ENCODE peak calls at places on chromosomes 6 and 20, in seven cellular contexts. One of them, this sample, is unnamed. For H3K27me3, the result is how much of the 10 kb centered on the place peaks cover.

GRCh38 chr6:157460182-157460999 is 79.4 kb downstream of the ZDHHC14 start:
- DNase-seq in DND-41: no peak
- DNase-seq in neuronal stem cell: no peak
- DNase-seq in H1: no peak
- DNase-seq in AG04450: no peak
- DNase-seq in heart left ventricle: no peak
- DNase-seq in trophoblast cell: no peak
- DNase-seq in this sample: no peak

GRCh38 chr20:38392356-38392755 is 42.8 kb downstream of the SNHG17 start:
- DNase-seq in DND-41: no peak
- DNase-seq in neuronal stem cell: no peak
- DNase-seq in H1: no peak
- DNase-seq in AG04450: no peak
- DNase-seq in heart left ventricle: no peak
- DNase-seq in trophoblast cell: no peak
- DNase-seq in this sample: no peak

GRCh38 chr20:49552007-49552406 is 15.9 kb downstream of the PTGIS start:
- DNase-seq in DND-41: no peak
- DNase-seq in neuronal stem cell: no peak
- DNase-seq in H1: no peak
- DNase-seq in AG04450: no peak
- DNase-seq in heart left ventricle: no peak
- DNase-seq in trophoblast cell: no peak
- DNase-seq in this sample: no peak

GRCh38 chr6:111711476-111711875 is 105.8 kb upstream of the TRAF3IP2 start:
- DNase-seq in DND-41: no peak
- DNase-seq in neuronal stem cell: no peak
- DNase-seq in H1: no peak
- DNase-seq in AG04450: no peak
- DNase-seq in heart left ventricle: peak
- DNase-seq in trophoblast cell: no peak
- DNase-seq in this sample: no peak

GRCh38 chr6:102631921-102632320 is 1238.4 kb downstream of the GRIK2 start:
- DNase-seq in DND-41: no peak
- DNase-seq in neuronal stem cell: no peak
- DNase-seq in H1: no peak
- DNase-seq in AG04450: no peak
- DNase-seq in heart left ventricle: no peak
- DNase-seq in trophoblast cell: no peak
- DNase-seq in this sample: no peak

GRCh38 chr6:154615483-154616025 is 105.1 kb upstream of the CNKSR3 start:
- DNase-seq in DND-41: peak
- DNase-seq in neuronal stem cell: no peak
- DNase-seq in H1: no peak
- DNase-seq in AG04450: peak
- DNase-seq in heart left ventricle: peak
- DNase-seq in trophoblast cell: no peak
- DNase-seq in this sample: no peak

GRCh38 chr20:62156254-62156556 is 12.6 kb downstream of the SS18L1 start:
- DNase-seq in DND-41: no peak
- DNase-seq in neuronal stem cell: no peak
- DNase-seq in H1: no peak
- DNase-seq in AG04450: no peak
- DNase-seq in heart left ventricle: no peak
- DNase-seq in trophoblast cell: no peak
- DNase-seq in this sample: no peak

GRCh38 chr6:160917581-160917980 is 74.0 kb upstream of the MAP3K4 start:
- DNase-seq in DND-41: no peak
- DNase-seq in neuronal stem cell: no peak
- DNase-seq in H1: no peak
- DNase-seq in AG04450: no peak
- DNase-seq in heart left ventricle: no peak
- DNase-seq in trophoblast cell: peak
- DNase-seq in this sample: no peak

GRCh38 chr6:53718597-53719460 is 53.3 kb upstream of the KLHL31 start:
- DNase-seq in DND-41: peak
- DNase-seq in neuronal stem cell: peak
- DNase-seq in H1: no peak
- DNase-seq in AG04450: peak
- DNase-seq in heart left ventricle: no peak
- DNase-seq in trophoblast cell: peak
- DNase-seq in this sample: peak

GRCh38 chr6:38391206-38391908 is 248.4 kb downstream of the BTBD9 start:
- DNase-seq in DND-41: no peak
- DNase-seq in neuronal stem cell: no peak
- DNase-seq in H1: no peak
- DNase-seq in AG04450: no peak
- DNase-seq in heart left ventricle: no peak
- DNase-seq in trophoblast cell: no peak
- DNase-seq in this sample: peak

GRCh38 chr6:130364224-130364780 is 1.5 kb upstream of the TMEM200A start:
- DNase-seq in DND-41: no peak
- DNase-seq in neuronal stem cell: no peak
- DNase-seq in H1: no peak
- DNase-seq in AG04450: no peak
- DNase-seq in heart left ventricle: no peak
- DNase-seq in trophoblast cell: no peak
- DNase-seq in this sample: no peak

GRCh38 chr20:41108531-41108930 is 28.8 kb upstream of the PLCG1 start:
- DNase-seq in DND-41: no peak
- DNase-seq in neuronal stem cell: no peak
- DNase-seq in H1: no peak
- DNase-seq in AG04450: no peak
- DNase-seq in heart left ventricle: no peak
- DNase-seq in trophoblast cell: peak
- DNase-seq in this sample: no peak

GRCh38 chr6:25369450-25370086 is 90.4 kb downstream of the CARMIL1 start:
- DNase-seq in DND-41: peak
- DNase-seq in neuronal stem cell: no peak
- DNase-seq in H1: no peak
- DNase-seq in AG04450: no peak
- DNase-seq in heart left ventricle: no peak
- DNase-seq in trophoblast cell: no peak
- DNase-seq in this sample: no peak

GRCh38 chr6:161257778-161258457 is 15.9 kb downstream of the AGPAT4 start:
- DNase-seq in DND-41: no peak
- DNase-seq in neuronal stem cell: no peak
- DNase-seq in H1: no peak
- DNase-seq in AG04450: peak
- DNase-seq in heart left ventricle: no peak
- DNase-seq in trophoblast cell: no peak
- DNase-seq in this sample: no peak

GRCh38 chr20:46139908-46140482 is 21.9 kb downstream of the CD40 start:
- DNase-seq in DND-41: no peak
- DNase-seq in neuronal stem cell: no peak
- DNase-seq in H1: no peak
- DNase-seq in AG04450: no peak
- DNase-seq in heart left ventricle: no peak
- DNase-seq in trophoblast cell: no peak
- DNase-seq in this sample: peak

GRCh38 chr6:160871320-160871719 is 120.2 kb upstream of the MAP3K4 start:
- DNase-seq in DND-41: no peak
- DNase-seq in neuronal stem cell: no peak
- DNase-seq in H1: no peak
- DNase-seq in AG04450: no peak
- DNase-seq in heart left ventricle: no peak
- DNase-seq in trophoblast cell: no peak
- DNase-seq in this sample: no peak

GRCh38 chr6:87483929-87484328 is 11.2 kb downstream of the SLC35A1 start:
- DNase-seq in DND-41: peak
- DNase-seq in neuronal stem cell: peak
- DNase-seq in H1: peak
- DNase-seq in AG04450: no peak
- DNase-seq in heart left ventricle: no peak
- DNase-seq in trophoblast cell: peak
- DNase-seq in this sample: no peak

GRCh38 chr6:89438248-89438647 is 5.3 kb downstream of the ANKRD6 start:
- DNase-seq in DND-41: no peak
- DNase-seq in neuronal stem cell: no peak
- DNase-seq in H1: no peak
- DNase-seq in AG04450: no peak
- DNase-seq in heart left ventricle: no peak
- DNase-seq in trophoblast cell: no peak
- DNase-seq in this sample: no peak
- H3K27me3 ChIP-seq in DND-41: under half
- H3K27me3 ChIP-seq in neuronal stem cell: under half
- H3K27me3 ChIP-seq in H1: under half
- H3K27me3 ChIP-seq in AG04450: under half
- H3K27me3 ChIP-seq in heart left ventricle: under half
- H3K27me3 ChIP-seq in trophoblast cell: under half
- H3K27me3 ChIP-seq in this sample: under half

DNA sequence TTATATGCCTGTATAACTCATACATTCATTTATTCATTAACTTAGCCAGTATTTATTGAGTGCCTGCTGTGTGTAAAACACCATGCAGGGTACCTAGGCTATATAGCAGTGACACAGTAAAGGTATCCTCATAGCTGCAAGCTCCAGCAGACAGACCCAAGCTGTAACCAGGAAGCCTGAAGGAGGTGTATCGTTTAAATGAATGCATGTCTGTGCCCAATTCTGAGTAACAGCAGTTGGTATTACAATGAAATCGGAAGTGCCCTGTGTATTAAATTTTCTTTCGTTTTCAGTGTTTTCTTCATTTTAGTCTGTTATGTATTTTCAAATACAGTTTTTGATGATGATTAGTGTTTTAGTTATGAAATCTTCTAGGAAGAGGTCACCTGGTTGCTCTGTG is 485.8 kb upstream of the SOX4 start:
- DNase-seq in DND-41: no peak
- DNase-seq in neuronal stem cell: no peak
- DNase-seq in H1: no peak
- DNase-seq in AG04450: no peak
- DNase-seq in heart left ventricle: no peak
- DNase-seq in trophoblast cell: no peak
- DNase-seq in this sample: no peak
- H3K27ac ChIP-seq in DND-41: no peak
- H3K27ac ChIP-seq in neuronal stem cell: no peak
- H3K27ac ChIP-seq in H1: no peak
- H3K27ac ChIP-seq in AG04450: no peak
- H3K27ac ChIP-seq in heart left ventricle: no peak
- H3K27ac ChIP-seq in trophoblast cell: no peak
- H3K27ac ChIP-seq in this sample: no peak

GRCh38 chr6:43248107-43248506 is 4.8 kb downstream of the TTBK1 start:
- DNase-seq in DND-41: no peak
- DNase-seq in neuronal stem cell: no peak
- DNase-seq in H1: no peak
- DNase-seq in AG04450: no peak
- DNase-seq in heart left ventricle: no peak
- DNase-seq in trophoblast cell: no peak
- DNase-seq in this sample: no peak
- H3K27me3 ChIP-seq in DND-41: under half
- H3K27me3 ChIP-seq in neuronal stem cell: under half
- H3K27me3 ChIP-seq in H1: under half
- H3K27me3 ChIP-seq in AG04450: half or more
- H3K27me3 ChIP-seq in heart left ventricle: under half
- H3K27me3 ChIP-seq in trophoblast cell: under half
- H3K27me3 ChIP-seq in this sample: half or more

GRCh38 chr6:22250486-22250885 is 46.4 kb downstream of the PRL start:
- DNase-seq in DND-41: no peak
- DNase-seq in neuronal stem cell: peak
- DNase-seq in H1: peak
- DNase-seq in AG04450: no peak
- DNase-seq in heart left ventricle: no peak
- DNase-seq in trophoblast cell: no peak
- DNase-seq in this sample: no peak
- H3K27ac ChIP-seq in DND-41: no peak
- H3K27ac ChIP-seq in neuronal stem cell: peak
- H3K27ac ChIP-seq in H1: peak
- H3K27ac ChIP-seq in AG04450: no peak
- H3K27ac ChIP-seq in heart left ventricle: no peak
- H3K27ac ChIP-seq in trophoblast cell: no peak
- H3K27ac ChIP-seq in this sample: no peak

GRCh38 chr6:43377710-43378229 is 8.3 kb upstream of the ZNF318 start:
- DNase-seq in DND-41: no peak
- DNase-seq in neuronal stem cell: no peak
- DNase-seq in H1: no peak
- DNase-seq in AG04450: no peak
- DNase-seq in heart left ventricle: no peak
- DNase-seq in trophoblast cell: no peak
- DNase-seq in this sample: no peak
- H3K27me3 ChIP-seq in DND-41: under half
- H3K27me3 ChIP-seq in neuronal stem cell: under half
- H3K27me3 ChIP-seq in H1: under half
- H3K27me3 ChIP-seq in AG04450: under half
- H3K27me3 ChIP-seq in heart left ventricle: under half
- H3K27me3 ChIP-seq in trophoblast cell: under half
- H3K27me3 ChIP-seq in this sample: under half

GRCh38 chr6:30672445-30673253 is at the start of gene DHX16:
- DNase-seq in DND-41: peak
- DNase-seq in neuronal stem cell: peak
- DNase-seq in H1: peak
- DNase-seq in AG04450: peak
- DNase-seq in heart left ventricle: peak
- DNase-seq in trophoblast cell: peak
- DNase-seq in this sample: peak
- H3K27ac ChIP-seq in DND-41: peak
- H3K27ac ChIP-seq in neuronal stem cell: peak
- H3K27ac ChIP-seq in H1: no peak
- H3K27ac ChIP-seq in AG04450: peak
- H3K27ac ChIP-seq in heart left ventricle: peak
- H3K27ac ChIP-seq in trophoblast cell: peak
- H3K27ac ChIP-seq in this sample: peak

GRCh38 chr20:43914697-43915208 is at the start of gene TOX2:
- DNase-seq in DND-41: no peak
- DNase-seq in neuronal stem cell: no peak
- DNase-seq in H1: peak
- DNase-seq in AG04450: no peak
- DNase-seq in heart left ventricle: peak
- DNase-seq in trophoblast cell: no peak
- DNase-seq in this sample: no peak

GRCh38 chr20:43911066-43911465 is 3.6 kb upstream of the TOX2 start:
- DNase-seq in DND-41: no peak
- DNase-seq in neuronal stem cell: no peak
- DNase-seq in H1: no peak
- DNase-seq in AG04450: no peak
- DNase-seq in heart left ventricle: no peak
- DNase-seq in trophoblast cell: no peak
- DNase-seq in this sample: peak

GRCh38 chr20:43915209-43916072 is 789 bp downstream of the TOX2 start:
- DNase-seq in DND-41: no peak
- DNase-seq in neuronal stem cell: no peak
- DNase-seq in H1: peak
- DNase-seq in AG04450: no peak
- DNase-seq in heart left ventricle: no peak
- DNase-seq in trophoblast cell: no peak
- DNase-seq in this sample: no peak

GRCh38 chr20:43914286-43914685 is 366 bp upstream of the TOX2 start:
- DNase-seq in DND-41: no peak
- DNase-seq in neuronal stem cell: no peak
- DNase-seq in H1: no peak
- DNase-seq in AG04450: no peak
- DNase-seq in heart left ventricle: no peak
- DNase-seq in trophoblast cell: no peak
- DNase-seq in this sample: no peak

GRCh38 chr20:43913291-43914025 is 1.2 kb upstream of the TOX2 start:
- DNase-seq in DND-41: no peak
- DNase-seq in neuronal stem cell: no peak
- DNase-seq in H1: peak
- DNase-seq in AG04450: no peak
- DNase-seq in heart left ventricle: no peak
- DNase-seq in trophoblast cell: no peak
- DNase-seq in this sample: no peak
- H3K27me3 ChIP-seq in DND-41: under half
- H3K27me3 ChIP-seq in neuronal stem cell: under half
- H3K27me3 ChIP-seq in H1: under half
- H3K27me3 ChIP-seq in AG04450: under half
- H3K27me3 ChIP-seq in heart left ventricle: under half
- H3K27me3 ChIP-seq in trophoblast cell: under half
- H3K27me3 ChIP-seq in this sample: under half